ENCODE peak calls at places on chromosome X, in four cellular contexts. U is NB4, R is IMR-90, E is body of pancreas. H is an unnamed sample.

GRCh38 chrX:132622130-132622529 is 133.3 kb upstream of the MBNL3 start:
- DNase-seq in U (peak), R (peak), E (no peak), H (no peak)

GRCh38 chrX:74262472-74263209 is 41.3 kb upstream of the ZCCHC13 start:
- DNase-seq in U (no peak), R (no peak), E (no peak), H (no peak)

GRCh38 chrX:54821310-54821709 is 13.8 kb downstream of the MAGED2 start:
- DNase-seq in U (no peak), R (no peak), E (no peak), H (no peak)

GRCh38 chrX:56309881-56310280 is 77.7 kb downstream of the KLF8 start:
- DNase-seq in U (no peak), R (no peak), E (no peak), H (no peak)

GRCh38 chrX:1511829-1512228 is 25.2 kb downstream of the P2RY8 start:
- DNase-seq in U (no peak), R (no peak), E (no peak), H (peak)

GRCh38 chrX:4674028-4674782 is 960.8 kb upstream of the PRKX start:
- DNase-seq in U (no peak), R (no peak), E (no peak), H (no peak)

GRCh38 chrX:53281321-53281822 is at the start of gene IQSEC2:
- DNase-seq in U (peak), R (peak), E (peak), H (peak)

GRCh38 chrX:111319451-111319850 is 49.2 kb upstream of the CAPN6 start:
- DNase-seq in U (no peak), R (no peak), E (no peak), H (no peak)

GRCh38 chrX:149762696-149763614 is 10.9 kb upstream of the HSFX1 start:
- DNase-seq in U (no peak), R (no peak), E (no peak), H (peak)

GRCh38 chrX:6660567-6661252 is 125.8 kb upstream of the VCX3A start:
- DNase-seq in U (no peak), R (no peak), E (no peak), H (no peak)

GRCh38 chrX:118963159-118963558 is 11.3 kb upstream of the LONRF3 start:
- DNase-seq in U (no peak), R (no peak), E (no peak), H (no peak)

GRCh38 chrX:19334945-19335626 is 8.6 kb upstream of the PDHA1 start:
- DNase-seq in U (peak), R (peak), E (no peak), H (no peak)

GRCh38 chrX:153411988-153412574 is 809 bp downstream of the ZFP92 start:
- DNase-seq in U (no peak), R (no peak), E (no peak), H (no peak)

GRCh38 chrX:17859609-17860178 is 1.4 kb downstream of the RAI2 start:
- DNase-seq in U (no peak), R (no peak), E (peak), H (no peak)

GRCh38 chrX:103817502-103817901 is 14.6 kb downstream of the RAB9B start:
- DNase-seq in U (peak), R (peak), E (peak), H (no peak)

GRCh38 chrX:154378059-154378798 is 866 bp upstream of the EMD start:
- DNase-seq in U (no peak), R (peak), E (peak), H (peak)

GRCh38 chrX:20829665-20830481 is 544.3 kb upstream of the CNKSR2 start:
- DNase-seq in U (peak), R (no peak), E (no peak), H (no peak)

GRCh38 chrX:114976321-114976720 is 41.1 kb downstream of the IL13RA2 start:
- DNase-seq in U (no peak), R (peak), E (no peak), H (no peak)

GRCh38 chrX:24145340-24146186 is 4.0 kb upstream of the ZFX start:
- DNase-seq in U (no peak), R (peak), E (no peak), H (no peak)

GRCh38 chrX:104254442-104255115 is at the start of gene ESX1:
- DNase-seq in U (no peak), R (no peak), E (no peak), H (no peak)

GRCh38 chrX:1139101-1139500 is 73.3 kb downstream of the CRLF2 start:
- DNase-seq in U (no peak), R (no peak), E (no peak), H (peak)

GRCh38 chrX:44299177-44299576 is 44.3 kb downstream of the EFHC2 start:
- DNase-seq in U (no peak), R (no peak), E (no peak), H (no peak)

GRCh38 chrX:12013220-12013619 is 125.1 kb upstream of the FRMPD4 start:
- DNase-seq in U (no peak), R (peak), E (no peak), H (no peak)

GRCh38 chrX:19673334-19674040 is 158.2 kb upstream of the MAP3K15 start:
- DNase-seq in U (peak), R (peak), E (peak), H (peak)

GRCh38 chrX:115972717-115973116 is 197.8 kb upstream of the AGTR2 start:
- DNase-seq in U (no peak), R (no peak), E (no peak), H (no peak)

GRCh38 chrX:6909396-6909795 is 238.1 kb upstream of the STS start:
- DNase-seq in U (no peak), R (no peak), E (no peak), H (no peak)

GRCh38 chrX:150506486-150506885 is 61.9 kb upstream of the MTM1 start:
- DNase-seq in U (no peak), R (no peak), E (peak), H (no peak)

GRCh38 chrX:78074088-78074487 is 30.0 kb upstream of the PGK1 start:
- DNase-seq in U (no peak), R (no peak), E (no peak), H (no peak)

GRCh38 chrX:22686138-22686541 is 313.6 kb upstream of the DDX53 start:
- DNase-seq in U (peak), R (peak), E (peak), H (peak)

GRCh38 chrX:18810416-18810815 is 103.0 kb downstream of the PPEF1 start:
- DNase-seq in U (no peak), R (no peak), E (no peak), H (no peak)

GRCh38 chrX:20252392-20253231 is 14.1 kb downstream of the RPS6KA3 start:
- DNase-seq in U (peak), R (peak), E (peak), H (peak)

GRCh38 chrX:109624641-109625311 is at the start of gene KCNE5:
- DNase-seq in U (no peak), R (no peak), E (peak), H (no peak)

GRCh38 chrX:88991583-88992132 is 244.6 kb downstream of the CPXCR1 start:
- DNase-seq in U (no peak), R (no peak), E (no peak), H (no peak)

GRCh38 chrX:51893931-51894696 is 691 bp downstream of the MAGED1 start:
- DNase-seq in U (peak), R (peak), E (peak), H (no peak)

GRCh38 chrX:107421337-107421736 is 28.1 kb upstream of the FRMPD3 start:
- DNase-seq in U (no peak), R (no peak), E (no peak), H (no peak)

GRCh38 chrX:54695816-54696487 is 102.1 kb downstream of the ITIH6 start:
- DNase-seq in U (no peak), R (no peak), E (no peak), H (no peak)

GRCh38 chrX:2751291-2751690 is 549 bp upstream of the XG start:
- DNase-seq in U (no peak), R (peak), E (no peak), H (no peak)

GRCh38 chrX:10014462-10015373 is 47.6 kb downstream of the CLDN34 start:
- DNase-seq in U (peak), R (peak), E (peak), H (peak)
- TF ChIP-seq POLR2A in U (no peak), R (no peak), E (peak), H (no peak)

DNA sequence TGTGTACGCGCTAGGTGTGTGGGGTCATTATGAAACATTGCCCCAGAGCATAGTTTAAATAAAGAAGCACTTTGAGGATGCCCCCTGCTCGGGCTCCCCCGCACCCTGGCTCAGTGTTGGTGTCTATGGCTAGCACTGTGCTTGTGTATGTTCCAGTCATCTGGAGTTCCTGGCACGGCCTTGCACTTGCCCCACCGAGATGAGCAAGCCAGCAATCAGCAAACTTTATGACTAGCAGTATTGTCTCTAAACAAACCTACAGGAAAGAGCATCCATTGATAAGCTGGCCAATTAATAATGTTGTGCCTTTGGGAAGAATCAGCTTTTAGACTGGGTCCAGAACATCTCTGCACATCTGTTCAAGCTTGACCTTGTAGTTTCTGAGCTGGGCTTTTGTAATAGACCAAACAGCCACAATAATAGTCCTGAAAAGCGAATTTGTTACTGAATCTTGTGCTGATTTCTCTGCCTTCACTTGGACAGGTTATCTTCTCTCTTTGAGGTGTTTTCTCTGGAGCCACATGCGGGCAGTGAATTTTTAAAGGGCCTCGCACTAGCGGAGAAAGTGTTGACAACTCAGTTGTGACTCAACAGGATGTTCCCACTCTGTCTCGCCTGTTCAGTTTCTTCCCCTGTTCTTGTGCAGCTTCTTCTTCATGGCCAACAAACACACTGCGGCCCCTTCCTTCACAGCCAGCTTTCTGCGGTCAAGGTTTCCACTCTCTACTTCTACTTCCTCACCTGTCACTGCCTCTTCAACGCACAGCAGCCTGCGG is 895 bp upstream of the SHROOM4 start:
- DNase-seq in U (no peak), R (peak), E (no peak), H (no peak)
- H3K4me3 ChIP-seq in U (no peak), R (peak), E (no peak), H (no peak)

DNA sequence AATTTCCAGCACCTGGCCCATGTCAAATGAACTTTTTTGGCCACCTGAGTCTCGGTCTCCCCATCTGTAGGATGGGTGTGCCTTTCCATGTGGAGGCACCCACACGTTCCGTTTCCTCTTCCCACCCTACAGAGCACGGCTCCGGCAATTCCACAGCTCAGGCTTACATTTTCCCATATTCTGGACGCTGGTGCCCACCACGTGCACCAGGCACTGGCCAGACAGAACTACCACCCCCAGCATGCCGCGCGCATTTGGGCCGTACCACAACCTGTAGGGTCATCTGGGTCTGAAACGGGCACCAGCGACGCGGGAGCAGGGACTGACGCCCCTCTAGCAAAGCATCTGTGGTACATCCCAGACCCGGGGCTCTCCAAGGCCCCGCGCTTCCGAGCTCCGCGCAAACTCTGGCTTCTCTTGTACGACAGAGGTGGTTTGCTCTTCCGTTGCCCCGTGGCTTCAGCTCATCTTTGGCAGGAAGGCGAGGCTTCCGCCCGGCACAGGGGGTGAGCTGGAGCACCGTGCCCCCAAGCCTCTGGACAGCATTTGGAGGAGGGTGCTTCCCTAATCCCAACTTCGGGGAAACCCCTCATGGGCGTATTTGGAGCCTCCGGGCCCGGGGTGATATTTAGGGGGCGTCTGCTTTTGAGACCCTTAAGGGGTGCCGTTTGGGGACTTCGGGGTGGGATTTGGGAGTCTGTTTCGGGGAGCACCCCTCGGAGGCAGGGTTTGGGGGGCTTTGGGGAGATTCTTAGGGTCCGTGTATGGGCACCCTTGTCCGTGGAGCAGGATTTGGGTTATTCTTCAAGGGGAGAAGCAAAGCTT is 3.0 kb upstream of the UBA1 start:
- DNase-seq in U (peak), R (peak), E (peak), H (peak)
- TF ChIP-seq POLR2A in U (peak), R (peak), E (peak), H (no peak)

DNA sequence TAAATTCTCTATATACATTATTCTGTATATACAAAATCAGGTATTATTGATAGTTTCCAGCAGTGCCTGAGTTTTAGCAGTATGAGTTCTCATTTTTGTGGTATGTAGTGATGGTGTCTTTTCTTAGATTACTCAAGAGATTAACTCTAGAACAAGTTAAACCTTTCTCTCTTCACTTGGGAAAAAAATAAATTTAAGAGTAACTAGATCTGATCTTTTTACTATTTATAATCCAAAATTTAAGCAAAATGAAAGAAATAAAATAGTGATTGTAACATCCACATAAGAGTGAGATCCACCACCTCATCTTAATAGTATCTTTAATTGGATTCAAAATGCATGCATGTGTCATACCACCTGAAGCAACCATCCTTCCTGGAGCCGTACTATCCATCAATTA is 124.1 kb upstream of the DDX3X start:
- DNase-seq in U (no peak), R (no peak), E (no peak), H (no peak)
- H3K4me3 ChIP-seq in U (no peak), R (no peak), E (no peak), H (no peak)

GRCh38 chrX:81121513-81122363 is 80.0 kb downstream of the HMGN5 start:
- DNase-seq in U (peak), R (peak), E (peak), H (peak)
- TF ChIP-seq POLR2A in U (peak), R (no peak), E (peak), H (no peak)

GRCh38 chrX:47562615-47563243 is 1.7 kb downstream of the ARAF start:
- DNase-seq in U (peak), R (no peak), E (no peak), H (no peak)
- H3K4me3 ChIP-seq in U (no peak), R (no peak), E (no peak), H (no peak)

GRCh38 chrX:72126539-72127140 is 5.1 kb downstream of the RTL5 start:
- DNase-seq in U (peak), R (peak), E (peak), H (peak)
- TF ChIP-seq POLR2A in U (no peak), R (no peak), E (no peak), H (no peak)

GRCh38 chrX:130114141-130114561 is 3.9 kb upstream of the ELF4 start:
- DNase-seq in U (no peak), R (peak), E (no peak), H (no peak)
- H3K4me3 ChIP-seq in U (no peak), R (no peak), E (no peak), H (no peak)

GRCh38 chrX:46447384-46447783 is 97.8 kb downstream of the ZNF674 start:
- DNase-seq in U (no peak), R (peak), E (peak), H (no peak)

GRCh38 chrX:46444011-46444410 is 101.2 kb downstream of the ZNF674 start:
- DNase-seq in U (peak), R (peak), E (no peak), H (no peak)

DNA sequence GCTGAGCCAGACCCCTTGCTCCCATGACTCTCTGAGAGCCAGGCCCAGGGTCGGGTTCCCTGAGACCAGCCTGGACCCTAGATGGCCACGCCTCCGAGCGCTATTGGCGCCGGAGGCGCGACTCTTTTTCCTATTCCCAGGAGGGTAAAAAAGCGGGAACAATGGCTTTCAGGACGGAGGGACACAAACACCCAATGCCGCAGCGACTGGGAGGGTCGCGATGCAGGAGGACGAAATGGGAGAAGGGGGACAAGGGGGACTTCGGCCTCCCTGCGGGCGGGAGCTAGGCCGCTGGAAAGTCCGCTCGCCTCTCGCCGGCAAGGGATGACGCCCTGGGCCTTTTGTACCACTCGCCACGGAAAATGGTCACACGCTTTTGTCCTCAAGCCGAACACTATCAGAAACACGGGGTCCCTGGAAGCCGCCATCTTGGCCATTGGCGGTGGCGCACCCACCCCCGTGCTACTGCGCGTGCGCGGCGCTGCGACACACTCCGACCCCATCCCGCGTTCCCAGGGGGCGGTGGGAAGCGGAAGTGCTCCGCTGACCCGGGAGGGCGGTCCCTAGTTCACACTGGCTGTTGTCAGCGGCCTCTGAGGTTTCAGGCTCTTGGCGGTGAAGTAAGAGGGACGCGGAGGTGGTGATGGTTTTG is 98.4 kb downstream of the ZNF674 start:
- DNase-seq in U (peak), R (peak), E (peak), H (peak)
- TF ChIP-seq POLR2A in U (peak), R (peak), E (peak), H (no peak)

DNA sequence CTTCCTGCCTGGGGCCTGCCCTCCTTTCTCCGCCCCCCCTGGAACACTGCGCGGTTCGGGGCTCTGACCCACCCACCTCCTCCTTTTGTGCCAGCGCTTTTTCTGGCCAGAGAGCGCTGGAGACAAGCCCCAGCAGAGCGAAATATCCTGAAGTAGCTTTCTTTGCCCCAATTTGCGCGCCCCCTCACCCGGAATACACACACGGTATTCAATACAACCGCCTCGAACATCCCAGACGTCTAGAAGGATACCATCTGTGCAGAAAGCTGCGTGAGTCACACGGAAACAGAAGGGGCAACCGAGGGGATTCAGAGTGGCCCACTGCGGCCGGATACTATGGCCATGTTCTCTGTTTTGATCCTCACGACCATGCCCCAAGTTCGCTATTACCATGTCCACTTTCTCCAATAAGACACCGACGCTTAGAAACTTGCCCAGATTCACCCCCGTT is 290 bp upstream of the SRPX start:
- DNase-seq in U (no peak), R (peak), E (no peak), H (no peak)
- H3K4me3 ChIP-seq in U (no peak), R (peak), E (no peak), H (peak)